ENCODE peak calls at places on chromosomes 2 and 18, in five cellular contexts. Z, L, P, J and Q are unnamed samples.

GRCh38 chr2:53584986-53585385 is 182.6 kb upstream of the CHAC2 start:
- DNase-seq in P (no peak), J (no peak), Z (peak), L (no peak), Q (no peak)

GRCh38 chr18:72700961-72701710 is 157.0 kb upstream of the CBLN2 start:
- DNase-seq in P (no peak), L (peak), Z (peak), J (no peak), Q (no peak)

GRCh38 chr2:85537600-85538506 is 1.1 kb upstream of the MAT2A start:
- DNase-seq in Z (no peak), L (peak), J (peak), P (peak), Q (no peak)

GRCh38 chr18:8031496-8031895 is 464.4 kb downstream of the PTPRM start:
- DNase-seq in J (no peak), L (no peak), Z (no peak), P (no peak), Q (no peak)

GRCh38 chr18:3688682-3689081 is 238.7 kb downstream of the TGIF1 start:
- DNase-seq in L (peak), Z (peak), J (no peak), P (no peak), Q (peak)

GRCh38 chr2:169225906-169226305 is 136.4 kb downstream of the LRP2 start:
- DNase-seq in P (no peak), Z (no peak), L (peak), J (no peak), Q (no peak)

GRCh38 chr2:70431948-70432347 is 121.7 kb downstream of the TGFA start:
- DNase-seq in J (no peak), Z (no peak), P (no peak), L (no peak), Q (no peak)

GRCh38 chr2:48107326-48107925 is 201.1 kb upstream of the FBXO11 start:
- DNase-seq in L (peak), Z (peak), J (no peak), P (no peak), Q (no peak)

GRCh38 chr2:37367984-37368383 is 23.6 kb downstream of the QPCT start:
- DNase-seq in J (no peak), P (no peak), L (no peak), Z (no peak), Q (no peak)

GRCh38 chr2:118604831-118605230 is 242.6 kb downstream of the EN1 start:
- DNase-seq in Z (no peak), J (no peak), L (no peak), P (no peak), Q (no peak)
- H3K4me3 ChIP-seq in Z (no peak), J (no peak), L (no peak), P (no peak), Q (no peak)

DNA sequence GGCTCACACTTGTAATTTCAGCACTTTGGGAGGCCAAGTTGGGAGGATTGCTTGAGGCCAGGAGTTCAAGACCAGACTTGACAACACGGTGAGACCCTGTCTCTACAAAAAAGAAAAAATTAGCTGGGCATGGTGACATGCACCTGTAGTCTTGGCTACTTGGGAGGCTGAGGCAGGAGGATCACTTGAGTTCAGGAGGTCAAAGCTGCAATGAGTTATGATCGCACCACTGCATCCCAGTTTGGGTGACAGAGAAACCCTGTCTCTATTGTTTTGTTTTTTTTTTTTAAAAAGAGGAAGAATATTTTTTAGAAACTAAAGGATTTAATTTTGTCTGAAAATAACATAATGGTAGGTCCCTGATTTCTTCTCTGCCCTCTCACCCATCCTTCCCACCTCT is 79.4 kb upstream of the TMEM200C start:
- DNase-seq in Z (no peak), L (no peak), J (no peak), P (no peak), Q (no peak)
- H3K4me3 ChIP-seq in Z (no peak), L (no peak), J (no peak), P (no peak), Q (no peak)

GRCh38 chr2:43027496-43027895 is 198.9 kb downstream of the ZFP36L2 start:
- DNase-seq in J (no peak), P (no peak), Z (no peak), L (no peak), Q (no peak)
- H3K4me3 ChIP-seq in J (no peak), P (no peak), Z (no peak), L (no peak), Q (no peak)

DNA sequence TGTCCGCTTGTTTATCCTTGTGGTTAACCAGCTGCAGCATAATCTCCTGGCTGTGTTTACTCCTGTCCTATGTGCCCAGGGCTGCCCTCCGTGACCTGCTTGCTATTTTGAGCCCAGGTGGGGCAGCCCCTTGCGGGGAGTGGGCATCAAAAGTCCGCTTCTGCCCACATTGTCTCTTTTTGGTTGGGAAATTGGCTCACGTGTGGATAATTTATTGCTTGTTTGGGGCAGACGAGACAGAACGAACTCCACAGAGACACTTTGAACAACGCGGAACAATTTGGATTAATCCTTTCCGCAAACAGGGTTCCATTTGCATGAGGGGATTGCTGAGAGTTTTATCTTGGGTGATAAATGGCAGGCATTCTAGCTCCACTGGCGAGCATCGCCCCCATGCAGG is 8.1 kb upstream of the CXCR4 start:
- DNase-seq in P (no peak), J (no peak), L (no peak), Z (no peak), Q (no peak)
- H3K4me3 ChIP-seq in P (no peak), J (no peak), L (no peak), Z (no peak), Q (no peak)

GRCh38 chr2:11669454-11670291 is at the start of gene NTSR2:
- DNase-seq in L (peak), Z (peak), P (no peak), J (no peak), Q (peak)
- H3K4me3 ChIP-seq in L (no peak), Z (no peak), P (no peak), J (peak), Q (peak)

DNA sequence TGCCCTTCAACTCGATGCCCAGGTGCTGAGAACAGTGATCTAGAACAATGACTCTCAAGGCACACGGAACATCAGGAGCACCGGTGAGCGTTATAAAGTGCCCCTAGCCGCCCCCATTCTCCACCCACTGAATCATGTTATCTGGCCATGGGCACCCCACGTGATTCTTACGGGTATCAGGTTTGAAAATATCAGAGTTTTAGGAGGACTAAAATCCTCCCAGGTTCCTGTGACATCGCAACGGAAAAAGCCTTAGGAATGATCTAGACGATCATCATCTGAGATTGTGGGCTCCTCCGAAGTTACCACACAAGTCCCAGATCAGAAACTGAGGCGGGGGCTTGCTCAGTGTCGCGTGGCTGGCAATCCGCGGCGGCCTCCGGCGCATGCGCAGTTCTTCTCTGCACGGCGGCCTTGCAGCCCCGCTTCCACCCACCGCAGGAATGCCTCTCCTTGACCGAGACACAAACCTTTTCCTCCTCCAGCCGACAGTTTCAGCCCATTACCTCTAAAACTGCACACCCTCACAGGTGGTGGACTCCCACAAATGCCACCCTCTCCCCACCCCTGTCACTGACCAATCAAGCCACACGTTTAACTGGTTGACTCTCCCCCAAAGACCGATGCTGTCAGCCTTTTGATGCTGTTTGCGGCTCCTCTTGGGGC is 5.8 kb upstream of the MRPL33 start:
- DNase-seq in L (no peak), P (peak), Z (no peak), J (no peak), Q (no peak)
- H3K4me3 ChIP-seq in L (no peak), P (peak), Z (no peak), J (peak), Q (no peak)